ENCODE peak calls at places on chromosome 14, in eight cellular contexts. G, Q, K, B, O, D, E and X are unnamed samples.

GRCh38 chr14:92494512-92494911 is 19.1 kb upstream of the RIN3 start:
- DNase-seq in B (no peak), E (no peak), D (no peak), G (no peak), O (no peak), K (no peak), Q (no peak), X (no peak)

GRCh38 chr14:75258079-75258802 is 20.4 kb upstream of the FOS start:
- DNase-seq in D (no peak), O (no peak), E (no peak), B (no peak), K (peak), G (no peak), Q (no peak), X (no peak)

GRCh38 chr14:105226198-105226597 is 22.1 kb upstream of the BTBD6 start:
- DNase-seq in G (no peak), B (no peak), O (no peak), K (no peak), Q (no peak), E (no peak), D (no peak), X (no peak)

GRCh38 chr14:103629503-103630121 is 601 bp downstream of the KLC1 start:
- DNase-seq in B (peak), Q (no peak), D (no peak), E (no peak), G (peak), K (peak), O (no peak), X (peak)

GRCh38 chr14:105884808-105885281 is 358.5 kb downstream of the TMEM121 start:
- DNase-seq in O (no peak), B (no peak), K (no peak), Q (no peak), E (no peak), D (no peak), G (no peak), X (no peak)

GRCh38 chr14:51093371-51094281 is 1.3 kb downstream of the TRIM9 start:
- DNase-seq in K (peak), D (peak), B (peak), G (peak), O (no peak), Q (peak), E (no peak), X (peak)

GRCh38 chr14:90534838-90535555 is 138.2 kb downstream of the CALM1 start:
- DNase-seq in Q (no peak), B (no peak), E (no peak), D (no peak), O (no peak), G (no peak), K (no peak), X (no peak)

GRCh38 chr14:76697246-76697645 is 64.0 kb upstream of the VASH1 start:
- DNase-seq in Q (no peak), D (no peak), K (no peak), G (no peak), O (no peak), B (no peak), E (no peak), X (no peak)

GRCh38 chr14:71739273-71739990 is 192.8 kb upstream of the RGS6 start:
- DNase-seq in Q (no peak), D (no peak), E (peak), O (no peak), B (peak), K (peak), G (no peak), X (no peak)

GRCh38 chr14:23159516-23159915 is 23.9 kb downstream of the SLC7A8 start:
- DNase-seq in E (no peak), D (no peak), Q (no peak), B (no peak), K (no peak), G (no peak), O (no peak), X (no peak)

GRCh38 chr14:100106260-100106659 is 41.0 kb downstream of the EVL start:
- DNase-seq in B (no peak), O (no peak), D (peak), G (peak), Q (no peak), E (no peak), K (no peak), X (peak)

GRCh38 chr14:31843361-31844091 is 233.6 kb upstream of the ARHGAP5 start:
- DNase-seq in G (no peak), O (no peak), B (no peak), D (no peak), Q (no peak), K (no peak), E (peak), X (no peak)